ENCODE peak calls at places on chromosomes 16 and 17, in nine cellular contexts. M is stimulated activated naive CD8-positive, alpha-beta T cell treated with anti-CD3 and anti-CD28 coated beads, Interleukin-15, Interleukin-2, amounts not matched to agents 100 U/mL and 50 U/mL, for 24 hours; E is activated T-cell treated with anti-CD3 and anti-CD28 coated beads for 1 hour; L is mesendoderm; V is iris pigment epithelial cell; B is tibial nerve; H is heart right ventricle; W is effector memory CD4-positive, alpha-beta T cell; D is Kasumi-1. T is an unnamed sample.

GRCh38 chr17:78383725-78384471 is 5.4 kb downstream of the PGS1 start:
- DNase-seq in M (peak), E (no peak), L (no peak), V (peak), B (no peak), H (peak), W (no peak), D (peak), T (no peak)

GRCh38 chr16:84502075-84502474 is 2.4 kb downstream of the MEAK7 start:
- DNase-seq in M (no peak), E (no peak), L (no peak), V (no peak), B (no peak), H (no peak), W (no peak), D (no peak), T (no peak)

GRCh38 chr17:43031666-43032065 is 6.6 kb downstream of the RND2 start:
- DNase-seq in M (no peak), E (no peak), L (no peak), V (no peak), B (no peak), H (no peak), W (no peak), D (no peak), T (peak)

GRCh38 chr17:68832140-68832871 is 122.9 kb downstream of the ABCA8 start:
- DNase-seq in M (no peak), E (no peak), L (no peak), V (no peak), B (no peak), H (no peak), W (no peak), D (no peak), T (no peak)

GRCh38 chr17:27861979-27862378 is 31.2 kb downstream of the LYRM9 start:
- DNase-seq in M (no peak), E (no peak), L (no peak), V (no peak), B (no peak), H (no peak), W (no peak), D (no peak), T (no peak)

GRCh38 chr17:3802461-3803307 is 1.7 kb upstream of the ITGAE start:
- DNase-seq in M (no peak), E (no peak), L (no peak), V (peak), B (no peak), H (no peak), W (no peak), D (no peak), T (no peak)

GRCh38 chr16:56771558-56772279 is 41.8 kb downstream of the NUP93 start:
- DNase-seq in M (no peak), E (no peak), L (no peak), V (no peak), B (no peak), H (no peak), W (no peak), D (no peak), T (no peak)

GRCh38 chr17:40738553-40738952 is 16.6 kb downstream of the KRT25 start:
- DNase-seq in M (no peak), E (no peak), L (no peak), V (no peak), B (no peak), H (no peak), W (no peak), D (no peak), T (no peak)

GRCh38 chr17:37774508-37774907 is 29.6 kb upstream of the HNF1B start:
- DNase-seq in M (peak), E (no peak), L (no peak), V (no peak), B (no peak), H (no peak), W (no peak), D (no peak), T (no peak)

GRCh38 chr16:50093607-50094570 is 28.1 kb downstream of the HEATR3 start:
- DNase-seq in M (no peak), E (no peak), L (no peak), V (no peak), B (peak), H (peak), W (no peak), D (peak), T (no peak)

T was measured in H7.